ENCODE peak calls at places on chromosomes 11 and 22, in nine cellular contexts. H is amygdala; B is naive thymus-derived CD4-positive, alpha-beta T cell; K is lower leg skin; Z is psoas muscle; Y is NCI-H2081; X is endodermal cell; E is PC-3; V is transverse colon. F is an unnamed sample.

GRCh38 chr11:61543606-61544306 is 35.2 kb downstream of the LRRC10B start:
- DNase-seq in X (no peak), Y (no peak), V (no peak), H (no peak), Z (no peak), B (no peak), K (no peak), E (peak; percentile 95), F (peak; percentile 39)

GRCh38 chr11:102276302-102277182 is 40.7 kb upstream of the BIRC3 start:
- DNase-seq in B (no peak), E (no peak), Z (no peak), K (no peak), V (no peak), H (no peak), Y (no peak), X (no peak), F (no peak)

GRCh38 chr11:64078294-64078693 is 42.6 kb downstream of the FLRT1 start:
- DNase-seq in E (no peak), K (no peak), X (no peak), Y (peak; percentile 65), Z (no peak), V (no peak), B (no peak), H (no peak), F (peak; percentile 41)

GRCh38 chr11:43130616-43131015 is 181.2 kb upstream of the API5 start:
- DNase-seq in Z (no peak), E (no peak), B (no peak), H (peak; percentile 3), V (no peak), K (no peak), Y (no peak), X (peak; percentile 72), F (peak; percentile 5)

GRCh38 chr11:67282155-67282875 is 6.8 kb upstream of the ANKRD13D start:
- DNase-seq in B (no peak), Y (no peak), V (peak; percentile 6), E (no peak), H (no peak), Z (peak; percentile 11), X (no peak), K (no peak), F (no peak)

GRCh38 chr11:117188620-117189081 is 10.1 kb downstream of the SIDT2 start:
- DNase-seq in H (no peak), Y (no peak), V (no peak), K (no peak), Z (no peak), B (no peak), E (no peak), X (peak; percentile 41), F (no peak)

GRCh38 chr11:73185680-73186293 is 32.3 kb upstream of the P2RY2 start:
- DNase-seq in Y (no peak), X (no peak), V (no peak), B (no peak), K (no peak), E (peak; percentile 99), H (no peak), Z (peak; percentile 63), F (no peak)

GRCh38 chr11:62497132-62497915 is 49.3 kb downstream of the AHNAK start:
- DNase-seq in H (peak; percentile 44), Y (no peak), V (peak; percentile 62), K (peak; percentile 34), B (no peak), Z (no peak), E (peak; percentile 87), X (peak; percentile 80), F (peak; percentile 28)

GRCh38 chr22:39703890-39704658 is 133.5 kb downstream of the CACNA1I start:
- DNase-seq in Z (peak; percentile 78), E (no peak), K (no peak), X (no peak), Y (no peak), B (no peak), H (no peak), V (peak; percentile 17), F (no peak)

GRCh38 chr11:111908639-111909305 is 2.8 kb downstream of the CRYAB start:
- DNase-seq in K (no peak), H (no peak), X (no peak), B (no peak), V (no peak), Y (no peak), Z (no peak), E (no peak), F (no peak)

GRCh38 chr22:21984793-21985192 is 2.2 kb upstream of the TOP3B start:
- DNase-seq in E (peak; percentile 28), Z (no peak), V (no peak), B (no peak), Y (no peak), K (no peak), X (peak; percentile 92), H (no peak), F (no peak)

GRCh38 chr22:47345025-47345424 is 582.6 kb downstream of the TBC1D22A start:
- DNase-seq in Z (no peak), X (no peak), Y (no peak), E (no peak), V (no peak), H (no peak), B (no peak), K (no peak), F (no peak)

GRCh38 chr11:92131289-92131890 is 93.2 kb upstream of the FAT3 start:
- DNase-seq in X (no peak), B (no peak), H (no peak), V (no peak), Z (no peak), E (peak; percentile 63), Y (no peak), K (no peak), F (no peak)

GRCh38 chr11:127493330-127493729 is 492.8 kb upstream of the KIRREL3 start:
- DNase-seq in E (peak; percentile 33), V (no peak), Y (peak; percentile 38), Z (no peak), H (no peak), X (peak; percentile 52), B (no peak), K (no peak), F (no peak)

GRCh38 chr11:86456075-86456939 is 81.6 kb downstream of the CCDC81 start:
- DNase-seq in B (peak; percentile 22), Z (peak; percentile 82), V (peak; percentile 87), H (peak; percentile 73), X (peak; percentile 96), E (peak; percentile 89), Y (peak; percentile 77), K (peak; percentile 83), F (peak; percentile 61)

GRCh38 chr22:26553056-26553752 is 36.7 kb downstream of the TPST2 start:
- DNase-seq in Z (no peak), H (no peak), B (no peak), V (no peak), Y (no peak), X (no peak), K (no peak), E (peak; percentile 44), F (peak; percentile 39)

GRCh38 chr22:36773935-36774334 is 2.0 kb downstream of the IFT27 start:
- DNase-seq in X (no peak), V (no peak), H (no peak), Z (no peak), B (no peak), E (peak; percentile 66), Y (no peak), K (no peak), F (no peak)

GRCh38 chr22:37806409-37807338 is 1.1 kb upstream of the GCAT start:
- DNase-seq in H (no peak), K (no peak), Y (no peak), B (no peak), E (peak; percentile 49), X (peak; percentile 71), V (no peak), Z (no peak), F (no peak)

GRCh38 chr22:31122196-31122531 is 602 bp upstream of the INPP5J start:
- DNase-seq in Y (no peak), E (no peak), K (no peak), V (no peak), X (no peak), H (no peak), Z (no peak), B (no peak), F (no peak)

GRCh38 chr11:111479666-111480065 is 32.5 kb downstream of the BTG4 start:
- DNase-seq in Y (no peak), V (no peak), E (no peak), H (no peak), Z (no peak), X (no peak), K (no peak), B (no peak), F (no peak)

GRCh38 chr11:120184946-120185677 is 25.7 kb upstream of the OAF start:
- DNase-seq in K (no peak), Y (no peak), E (no peak), V (peak; percentile 82), Z (peak; percentile 73), B (no peak), H (no peak), X (peak; percentile 46), F (no peak)

GRCh38 chr11:8336356-8337114 is 72.9 kb upstream of the LMO1 start:
- DNase-seq in X (peak; percentile 64), Z (no peak), E (peak; percentile 90), Y (no peak), H (no peak), K (no peak), B (no peak), V (no peak), F (no peak)

GRCh38 chr11:130848361-130849214 is 67.7 kb downstream of the SNX19 start:
- DNase-seq in B (no peak), X (no peak), Z (no peak), H (no peak), V (no peak), E (no peak), K (no peak), Y (no peak), F (no peak)

GRCh38 chr22:45680932-45681700 is 9.5 kb downstream of the ATXN10 start:
- DNase-seq in Y (no peak), H (no peak), X (no peak), Z (no peak), K (no peak), E (peak; percentile 83), B (no peak), V (no peak), F (no peak)

GRCh38 chr11:70080763-70081162 is 2.6 kb downstream of the ANO1 start:
- DNase-seq in H (no peak), X (no peak), E (peak; percentile 96), V (no peak), B (no peak), Y (no peak), K (peak; percentile 42), Z (no peak), F (no peak)

GRCh38 chr11:71251159-71251721 is 1.1 kb downstream of the SHANK2 start:
- DNase-seq in E (peak; percentile 41), Y (no peak), H (no peak), Z (no peak), B (no peak), K (no peak), X (no peak), V (peak; percentile 25), F (no peak)

GRCh38 chr11:76623171-76623883 is 47.2 kb downstream of the LRRC32 start:
- DNase-seq in Z (no peak), E (peak; percentile 54), Y (no peak), H (no peak), X (peak; percentile 36), B (no peak), K (no peak), V (no peak), F (no peak)

GRCh38 chr11:613369-613968 is 2.3 kb downstream of the IRF7 start:
- DNase-seq in Y (peak; percentile 54), B (peak; percentile 89), H (peak; percentile 24), X (peak; percentile 96), K (peak; percentile 65), E (peak; percentile 70), V (peak; percentile 92), Z (no peak), F (peak; percentile 60)